ENCODE peak calls at places on chromosomes 5 and 9, in six cellular contexts. I is pancreas; W is Right ventricle myocardium superior; R is left lung; V is activated naive CD8-positive, alpha-beta T cell treated with anti-CD3 and anti-CD28 coated beads, Interleukin-2, amount 10 ng/mL, durations not matched to agents 7 days and 5 days; O is Panc1. Y is an unnamed sample.
A peak's percentile ranks its signal among the peaks of the same experiment; 100 is the strongest.

GRCh38 chr9:113853333-113853732 is 22.8 kb upstream of the ZNF618 start:
- ATAC-seq in I (peak; percentile 93), W (no peak), R (peak; percentile 78), V (no peak), O (no peak), Y (no peak)

GRCh38 chr9:131608469-131609115 is 63.3 kb downstream of the PRRT1B start:
- ATAC-seq in I (peak; percentile 84), W (peak; percentile 79), R (peak; percentile 91), V (no peak), O (peak; percentile 92), Y (no peak)

GRCh38 chr5:35803221-35803651 is 53.5 kb upstream of the IL7R start:
- ATAC-seq in I (peak; percentile 54), W (no peak), R (peak; percentile 88), V (peak; percentile 61), O (no peak), Y (no peak)

GRCh38 chr5:79857692-79858091 is 133.4 kb downstream of the MTX3 start:
- ATAC-seq in I (no peak), W (no peak), R (no peak), V (no peak), O (no peak), Y (no peak)

GRCh38 chr5:67095346-67095871 is 101.2 kb downstream of the CD180 start:
- ATAC-seq in I (peak; percentile 88), W (peak; percentile 96), R (peak; percentile 86), V (no peak), O (no peak), Y (no peak)

GRCh38 chr5:5018560-5018935 is 121.6 kb upstream of the ADAMTS16 start:
- ATAC-seq in I (no peak), W (no peak), R (peak; percentile 58), V (no peak), O (no peak), Y (no peak)

GRCh38 chr5:18744990-18745590 is 1110.8 kb downstream of the TAF11L14 start:
- ATAC-seq in I (peak; percentile 15), W (no peak), R (no peak), V (peak; percentile 65), O (peak; percentile 69), Y (peak; percentile 14)

GRCh38 chr9:120841930-120842684 is 615 bp downstream of the PSMD5 start:
- ATAC-seq in I (peak; percentile 37), W (peak; percentile 9), R (peak; percentile 36), V (peak; percentile 4), O (peak; percentile 4), Y (no peak)

GRCh38 chr5:74341221-74341620 is 299.3 kb downstream of the ENC1 start:
- ATAC-seq in I (no peak), W (no peak), R (no peak), V (no peak), O (no peak), Y (no peak)

GRCh38 chr9:95055851-95056551 is 261.5 kb downstream of the FANCC start:
- ATAC-seq in I (peak; percentile 33), W (peak; percentile 79), R (peak; percentile 24), V (no peak), O (no peak), Y (no peak)

GRCh38 chr9:93533863-93534262 is 42.5 kb upstream of the PHF2 start:
- ATAC-seq in I (no peak), W (no peak), R (no peak), V (no peak), O (no peak), Y (no peak)

GRCh38 chr9:89226076-89226475 is 47.5 kb upstream of the SHC3 start:
- ATAC-seq in I (no peak), W (peak; percentile 62), R (peak; percentile 88), V (no peak), O (no peak), Y (no peak)

GRCh38 chr5:73272351-73272750 is 99.4 kb downstream of the TMEM174 start:
- ATAC-seq in I (no peak), W (no peak), R (no peak), V (no peak), O (no peak), Y (no peak)

GRCh38 chr5:107840161-107840560 is 169.4 kb upstream of the EFNA5 start:
- ATAC-seq in I (no peak), W (no peak), R (no peak), V (no peak), O (no peak), Y (no peak)

GRCh38 chr5:130277522-130277921 is 373.3 kb downstream of the CHSY3 start:
- ATAC-seq in I (no peak), W (no peak), R (no peak), V (no peak), O (no peak), Y (no peak)

GRCh38 chr5:181221792-181222629 is 1.1 kb upstream of the TRIM41 start:
- ATAC-seq in I (peak; percentile 64), W (peak; percentile 71), R (peak; percentile 63), V (peak; percentile 19), O (peak; percentile 67), Y (peak; percentile 41)

GRCh38 chr9:124258765-124259272 is 1.1 kb downstream of the NEK6 start:
- ATAC-seq in I (peak; percentile 59), W (peak; percentile 34), R (peak; percentile 38), V (no peak), O (peak; percentile 8), Y (no peak)

GRCh38 chr5:134037160-134037559 is 32.4 kb upstream of the VDAC1 start:
- ATAC-seq in I (no peak), W (no peak), R (no peak), V (no peak), O (peak; percentile 49), Y (no peak)

GRCh38 chr9:106697799-106698591 is 165.0 kb upstream of the ZNF462 start:
- ATAC-seq in I (peak; percentile 89), W (peak; percentile 98), R (peak; percentile 84), V (no peak), O (no peak), Y (no peak)

GRCh38 chr5:149656576-149657182 is 73.4 kb upstream of the PPARGC1B start:
- ATAC-seq in I (no peak), W (peak; percentile 53), R (peak; percentile 73), V (no peak), O (no peak), Y (no peak)